ENCODE peak calls at places on chromosome 22, in six cellular contexts. B is upper lobe of right lung, T is BJ, R is heart left ventricle, E is PC-3, L is kidney. X is an unnamed sample.

GRCh38 chr22:30704978-30705377 is 10.3 kb downstream of the OSBP2 start:
- DNase-seq in B (no peak), T (no peak), R (no peak), E (no peak), L (no peak), X (no peak)

GRCh38 chr22:25110596-25110845 is 89.1 kb upstream of the CRYBB3 start:
- DNase-seq in B (no peak), T (no peak), R (no peak), E (no peak), L (no peak), X (no peak)

GRCh38 chr22:35301370-35301874 is 1.7 kb downstream of the TOM1 start:
- DNase-seq in B (peak), T (peak), R (peak), E (peak), L (no peak), X (peak)

GRCh38 chr22:31193092-31193491 is 19.0 kb upstream of the LIMK2 start:
- DNase-seq in B (no peak), T (no peak), R (no peak), E (no peak), L (no peak), X (no peak)

GRCh38 chr22:32745996-32746322 is 55.5 kb upstream of the TIMP3 start:
- DNase-seq in B (no peak), T (no peak), R (no peak), E (no peak), L (no peak), X (no peak)

GRCh38 chr22:34105461-34106062 is 185.3 kb upstream of the LARGE1 start:
- DNase-seq in B (peak), T (no peak), R (peak), E (peak), L (peak), X (no peak)

GRCh38 chr22:26942301-26942927 is 285.0 kb downstream of the MIAT start:
- DNase-seq in B (no peak), T (no peak), R (no peak), E (no peak), L (no peak), X (no peak)

GRCh38 chr22:33302049-33302545 is 243.9 kb upstream of the SYN3 start:
- DNase-seq in B (peak), T (peak), R (peak), E (peak), L (peak), X (peak)

GRCh38 chr22:26671317-26672059 is 14.1 kb downstream of the MIAT start:
- DNase-seq in B (peak), T (no peak), R (no peak), E (no peak), L (no peak), X (no peak)

GRCh38 chr22:50419116-50419515 is 55.7 kb downstream of the SBF1 start:
- DNase-seq in B (no peak), T (no peak), R (no peak), E (no peak), L (peak), X (no peak)

GRCh38 chr22:29199702-29200400 is 5.8 kb upstream of the EMID1 start:
- DNase-seq in B (no peak), T (no peak), R (peak), E (no peak), L (peak), X (no peak)

GRCh38 chr22:47199261-47199948 is 437.0 kb downstream of the TBC1D22A start:
- DNase-seq in B (peak), T (no peak), R (no peak), E (no peak), L (peak), X (no peak)

GRCh38 chr22:30969532-30970355 is 679 bp downstream of the TUG1 start:
- DNase-seq in B (no peak), T (no peak), R (peak), E (peak), L (no peak), X (peak)

GRCh38 chr22:22078329-22078728 is 95.7 kb upstream of the TOP3B start:
- DNase-seq in B (no peak), T (no peak), R (no peak), E (no peak), L (no peak), X (no peak)

GRCh38 chr22:24002849-24003248 is 2.4 kb downstream of the GSTT4 start:
- DNase-seq in B (no peak), T (no peak), R (no peak), E (no peak), L (no peak), X (no peak)

GRCh38 chr22:47125603-47126002 is 363.2 kb downstream of the TBC1D22A start:
- DNase-seq in B (peak), T (no peak), R (no peak), E (no peak), L (no peak), X (no peak)

GRCh38 chr22:48185071-48185470 is 1422.6 kb downstream of the TBC1D22A start:
- DNase-seq in B (no peak), T (no peak), R (no peak), E (no peak), L (no peak), X (no peak)

GRCh38 chr22:26304730-26305129 is 124.3 kb upstream of the ASPHD2 start:
- DNase-seq in B (no peak), T (no peak), R (no peak), E (no peak), L (no peak), X (no peak)

GRCh38 chr22:31944700-31945477 is 554 bp downstream of the YWHAH start:
- DNase-seq in B (peak), T (no peak), R (peak), E (peak), L (peak), X (no peak)

GRCh38 chr22:29744902-29745301 is 21.9 kb downstream of the ZMAT5 start:
- DNase-seq in B (no peak), T (no peak), R (no peak), E (no peak), L (no peak), X (peak)

GRCh38 chr22:31923166-31923565 is 21.2 kb upstream of the YWHAH start:
- DNase-seq in B (no peak), T (no peak), R (peak), E (no peak), L (no peak), X (no peak)

GRCh38 chr22:40982482-40983385 is 31.6 kb downstream of the RBX1 start:
- DNase-seq in B (no peak), T (no peak), R (peak), E (no peak), L (no peak), X (no peak)

GRCh38 chr22:27241430-27242110 is 560.0 kb downstream of the MN1 start:
- DNase-seq in B (no peak), T (no peak), R (peak), E (no peak), L (peak), X (no peak)

DNA sequence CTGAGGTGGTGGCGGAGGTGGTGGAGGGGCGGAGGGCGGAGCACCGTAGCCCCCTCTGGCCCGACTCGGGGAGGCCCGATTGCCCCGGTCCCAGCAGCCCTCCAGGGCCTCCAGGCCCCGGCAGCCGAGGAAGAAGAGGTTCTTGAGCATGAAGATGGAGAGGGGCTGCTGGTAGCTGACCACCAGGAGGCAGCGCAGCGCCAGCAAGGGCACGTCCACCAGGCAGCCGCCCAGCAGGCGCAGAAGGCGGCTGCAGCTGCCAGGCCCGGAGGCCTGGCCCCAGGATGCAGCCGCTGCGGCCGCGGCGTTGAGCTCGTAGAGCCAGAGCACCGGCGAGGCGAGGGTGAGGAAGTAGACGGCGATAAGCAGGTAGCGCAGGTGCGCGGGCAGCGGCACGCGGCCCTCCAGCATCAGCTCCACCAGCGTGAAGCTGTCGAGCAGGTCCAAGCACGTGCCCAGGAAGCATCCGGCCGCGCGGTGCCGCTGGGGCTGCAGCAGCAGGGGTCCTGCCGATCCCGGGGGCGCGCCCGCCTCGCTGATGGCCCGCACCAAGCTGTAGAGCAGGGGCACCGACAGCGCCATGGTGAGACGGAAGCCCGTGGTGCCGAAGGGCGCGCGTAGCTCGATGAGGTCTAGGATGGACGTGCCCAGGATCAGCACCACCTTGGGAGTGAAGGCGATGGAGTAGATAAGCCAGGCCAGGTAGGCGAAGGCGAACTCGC is 1.5 kb downstream of the TMEM121B start:
- DNase-seq in B (no peak), T (no peak), R (no peak), E (peak), L (no peak), X (no peak)
- TF ChIP-seq CTCF in B (peak), T (no peak), R (peak), E (peak), L (no peak), X (no peak)

GRCh38 chr22:20128902-20129746 is 2.5 kb upstream of the ZDHHC8 start:
- DNase-seq in B (no peak), T (no peak), R (no peak), E (peak), L (no peak), X (no peak)
- TF ChIP-seq CTCF in B (peak), T (peak), R (peak), E (peak), L (peak), X (peak)

GRCh38 chr22:36352775-36353507 is 34.8 kb downstream of the MYH9 start:
- DNase-seq in B (no peak), T (no peak), R (peak), E (no peak), L (no peak), X (no peak)

GRCh38 chr22:36351921-36352774 is 35.6 kb downstream of the MYH9 start:
- DNase-seq in B (no peak), T (no peak), R (no peak), E (peak), L (peak), X (no peak)

GRCh38 chr22:36348760-36349159 is 39.0 kb downstream of the MYH9 start:
- DNase-seq in B (no peak), T (no peak), R (no peak), E (no peak), L (no peak), X (no peak)

GRCh38 chr22:36349726-36350125 is 38.0 kb downstream of the MYH9 start:
- DNase-seq in B (no peak), T (no peak), R (no peak), E (no peak), L (no peak), X (no peak)

GRCh38 chr22:36350751-36351594 is 36.8 kb downstream of the MYH9 start:
- DNase-seq in B (no peak), T (no peak), R (no peak), E (peak), L (peak), X (no peak)
- TF ChIP-seq CTCF in B (no peak), T (no peak), R (no peak), E (peak), L (no peak), X (peak)

GRCh38 chr22:43260818-43261217 is 73.9 kb upstream of the TTLL12 start:
- DNase-seq in B (no peak), T (no peak), R (no peak), E (no peak), L (no peak), X (no peak)
- TF ChIP-seq CTCF in B (no peak), T (no peak), R (no peak), E (no peak), L (no peak), X (no peak)

GRCh38 chr22:17097062-17097461 is 12.3 kb downstream of the IL17RA start:
- DNase-seq in B (peak), T (no peak), R (no peak), E (no peak), L (no peak), X (no peak)

GRCh38 chr22:17093081-17093480 is 8.3 kb downstream of the IL17RA start:
- DNase-seq in B (no peak), T (no peak), R (no peak), E (no peak), L (no peak), X (no peak)

GRCh38 chr22:17097701-17098100 is 12.9 kb downstream of the IL17RA start:
- DNase-seq in B (peak), T (no peak), R (no peak), E (no peak), L (no peak), X (no peak)

GRCh38 chr22:17096095-17096494 is 11.3 kb downstream of the IL17RA start:
- DNase-seq in B (peak), T (no peak), R (no peak), E (no peak), L (no peak), X (no peak)

GRCh38 chr22:17095538-17095937 is 10.7 kb downstream of the IL17RA start:
- DNase-seq in B (peak), T (no peak), R (no peak), E (no peak), L (no peak), X (no peak)
- TF ChIP-seq CTCF in B (peak), T (peak), R (no peak), E (peak), L (no peak), X (peak)

DNA sequence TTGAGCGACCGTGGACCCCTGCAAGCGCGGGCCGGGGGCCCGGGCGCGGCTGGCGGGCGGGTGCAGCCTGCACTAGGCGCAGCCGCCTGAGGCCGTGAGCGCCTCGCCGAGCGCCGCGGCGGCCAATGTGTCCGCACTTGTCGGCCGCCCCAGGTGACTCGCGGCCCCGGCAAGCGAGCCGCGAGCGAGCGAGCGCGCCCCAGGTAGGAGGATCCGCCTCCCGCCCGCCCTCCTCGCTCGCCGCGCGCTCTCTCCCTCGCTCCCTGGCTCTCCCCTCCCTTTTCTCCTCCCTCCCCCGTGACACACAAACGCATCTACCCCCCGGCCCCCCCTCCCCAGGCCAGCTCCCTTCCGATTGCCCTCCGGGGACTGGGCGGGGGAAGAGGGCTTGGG is at the start of gene WNT7B:
- DNase-seq in B (peak), T (no peak), R (no peak), E (peak), L (no peak), X (no peak)
- TF ChIP-seq CTCF in B (no peak), T (no peak), R (no peak), E (no peak), L (no peak), X (no peak)

GRCh38 chr22:37906364-37907008 is 389 bp downstream of the MICALL1 start:
- DNase-seq in B (no peak), T (no peak), R (no peak), E (no peak), L (peak), X (no peak)
- TF ChIP-seq CTCF in B (no peak), T (no peak), R (no peak), E (no peak), L (no peak), X (no peak)

DNA sequence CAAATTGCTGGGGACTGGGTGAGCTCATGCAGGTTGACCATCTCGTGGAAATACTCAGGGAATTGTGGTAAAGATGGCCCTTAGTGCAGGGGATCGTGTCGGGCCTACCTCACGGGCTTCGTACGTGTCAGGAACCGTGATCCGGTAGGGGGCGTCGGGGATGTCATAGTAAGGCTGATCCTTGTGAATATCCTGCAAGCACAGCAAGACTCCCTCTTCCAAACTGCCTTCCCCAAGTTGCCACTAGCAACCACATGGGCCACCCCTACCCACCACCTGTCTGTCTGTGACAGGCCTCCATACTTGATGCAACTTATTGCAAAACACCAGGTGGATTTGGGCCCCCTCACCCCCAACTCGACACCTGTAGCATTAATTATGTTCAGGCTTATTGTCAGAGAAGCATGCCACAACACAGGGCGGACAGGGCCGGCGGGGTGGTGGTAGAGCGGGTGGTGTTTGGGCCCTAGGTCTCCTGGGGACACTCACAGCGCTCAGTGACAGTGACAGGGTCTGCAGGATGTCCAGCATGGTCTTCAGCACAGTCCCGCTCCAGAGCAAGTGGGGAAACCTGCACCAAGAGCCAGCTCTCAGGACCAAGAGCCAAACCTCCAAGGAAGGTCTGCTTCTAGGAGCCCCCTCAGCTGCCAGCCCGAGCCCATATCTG is 22.6 kb upstream of the SERPIND1 start:
- DNase-seq in B (no peak), T (no peak), R (no peak), E (no peak), L (peak), X (no peak)
- TF ChIP-seq CTCF in B (no peak), T (no peak), R (no peak), E (no peak), L (no peak), X (no peak)

X was measured in AG09319.